ENCODE peak calls at places on chromosomes 13 and 19, in ten cellular contexts. L, K, S, W, Y, M, H, B, E and C are unnamed samples.

GRCh38 chr19:16457195-16457953 is 14.4 kb downstream of the EPS15L1 start:
- DNase-seq in H (peak; percentile 59), K (peak; percentile 36), L (no peak), Y (no peak), E (peak; percentile 42), S (peak; percentile 76), M (peak; percentile 87), B (peak; percentile 54), W (peak; percentile 44), C (peak; percentile 63)

GRCh38 chr13:80988752-80989151 is 647.8 kb upstream of the SPRY2 start:
- DNase-seq in S (no peak), E (no peak), W (no peak), Y (no peak), B (no peak), K (no peak), L (no peak), H (no peak), M (no peak), C (no peak)

GRCh38 chr19:12825259-12826131 is 8.9 kb downstream of the RTBDN start:
- DNase-seq in H (no peak), E (no peak), S (no peak), Y (no peak), B (no peak), L (no peak), M (peak; percentile 88), W (peak; percentile 75), K (peak; percentile 30), C (no peak)

GRCh38 chr13:36875431-36875830 is 44.6 kb downstream of the SMAD9 start:
- DNase-seq in K (no peak), L (no peak), E (no peak), S (no peak), B (no peak), M (no peak), Y (no peak), W (no peak), H (no peak), C (no peak)

GRCh38 chr13:73880365-73880764 is 253.8 kb downstream of the KLF12 start:
- DNase-seq in M (no peak), H (no peak), K (no peak), W (no peak), S (no peak), B (no peak), L (no peak), Y (no peak), E (no peak), C (no peak)

GRCh38 chr19:40231544-40232424 is 5.3 kb upstream of the CCNP start:
- DNase-seq in B (no peak), M (no peak), K (no peak), L (no peak), W (no peak), Y (no peak), H (no peak), S (no peak), E (no peak), C (no peak)

GRCh38 chr19:461664-462551 is 1.1 kb upstream of the SHC2 start:
- DNase-seq in B (no peak), K (peak; percentile 78), H (peak; percentile 25), L (no peak), W (no peak), Y (peak; percentile 72), E (peak; percentile 37), S (no peak), M (peak; percentile 77), C (no peak)

GRCh38 chr19:28228854-28229253 is 984.1 kb downstream of the UQCRFS1 start:
- DNase-seq in E (no peak), M (no peak), K (no peak), Y (no peak), H (no peak), L (no peak), S (no peak), W (no peak), B (no peak), C (no peak)

GRCh38 chr19:48487944-48488343 is 18.8 kb downstream of the CYTH2 start:
- DNase-seq in E (no peak), L (peak; percentile 81), B (peak; percentile 92), W (peak; percentile 70), H (peak; percentile 91), M (no peak), Y (peak; percentile 80), K (peak; percentile 88), S (peak; percentile 87), C (peak; percentile 87)

GRCh38 chr13:32781906-32782305 is 195.7 kb downstream of the PDS5B start:
- DNase-seq in H (no peak), S (no peak), K (no peak), E (no peak), M (no peak), Y (no peak), L (no peak), B (no peak), W (no peak), C (no peak)

GRCh38 chr13:33710924-33711323 is 107.0 kb upstream of the RFC3 start:
- DNase-seq in B (no peak), L (no peak), Y (no peak), E (no peak), K (no peak), M (no peak), W (no peak), S (no peak), H (no peak), C (no peak)

GRCh38 chr19:58107778-58108545 is 9.9 kb upstream of the ZSCAN18 start:
- DNase-seq in S (no peak), B (no peak), W (no peak), E (no peak), Y (no peak), K (no peak), H (no peak), L (no peak), M (no peak), C (no peak)

GRCh38 chr19:58108546-58108817 is 10.5 kb upstream of the ZSCAN18 start:
- DNase-seq in K (no peak), Y (no peak), B (no peak), L (no peak), E (no peak), M (no peak), S (no peak), W (no peak), H (no peak), C (no peak)
- H3K9me3 ChIP-seq in K (peaks cover 96% of the 10 kb centered on the region), Y (no peaks in the 10 kb centered on the region), B (peaks cover 58% of the 10 kb centered on the region), L (peaks cover 36% of the 10 kb centered on the region), E (peaks cover 28% of the 10 kb centered on the region), M (peaks cover 24% of the 10 kb centered on the region), S (peaks cover 71% of the 10 kb centered on the region), W (peaks cover 63% of the 10 kb centered on the region), H (peaks cover 78% of the 10 kb centered on the region), C (peaks cover 34% of the 10 kb centered on the region)

GRCh38 chr13:49356224-49356623 is 87.6 kb downstream of the CAB39L start:
- DNase-seq in E (no peak), L (no peak), B (peak; percentile 52), Y (no peak), S (no peak), W (no peak), M (no peak), H (peak; percentile 90), K (no peak), C (peak; percentile 46)
- H3K9me3 ChIP-seq in E (no peaks in the 10 kb centered on the region), L (no peaks in the 10 kb centered on the region), B (no peaks in the 10 kb centered on the region), Y (no peaks in the 10 kb centered on the region), S (peaks cover 4% of the 10 kb centered on the region), W (no peaks in the 10 kb centered on the region), M (no peaks in the 10 kb centered on the region), H (peaks cover 6% of the 10 kb centered on the region), K (no peaks in the 10 kb centered on the region), C (no peaks in the 10 kb centered on the region)

GRCh38 chr19:13902993-13903555 is 2.8 kb downstream of the BRME1 start:
- DNase-seq in L (no peak), B (no peak), E (no peak), W (peak; percentile 45), Y (no peak), K (no peak), M (peak; percentile 59), S (no peak), H (peak; percentile 26), C (no peak)
- H3K9me3 ChIP-seq in L (no peaks in the 10 kb centered on the region), B (no peaks in the 10 kb centered on the region), E (no peaks in the 10 kb centered on the region), W (no peaks in the 10 kb centered on the region), Y (no peaks in the 10 kb centered on the region), K (no peaks in the 10 kb centered on the region), M (no peaks in the 10 kb centered on the region), S (no peaks in the 10 kb centered on the region), H (no peaks in the 10 kb centered on the region), C (no peaks in the 10 kb centered on the region)

GRCh38 chr19:37484406-37485115 is 15.4 kb downstream of the ZNF570 start:
- DNase-seq in B (no peak), H (no peak), Y (no peak), W (no peak), K (no peak), M (no peak), E (no peak), S (no peak), L (no peak), C (no peak)
- H3K9me3 ChIP-seq in B (peaks cover 53% of the 10 kb centered on the region), H (peaks cover 100% of the 10 kb centered on the region), Y (peaks cover 22% of the 10 kb centered on the region), W (peaks cover 79% of the 10 kb centered on the region), K (peaks cover 94% of the 10 kb centered on the region), M (peaks cover 59% of the 10 kb centered on the region), E (peaks cover 92% of the 10 kb centered on the region), S (peaks cover 97% of the 10 kb centered on the region), L (peaks cover 74% of the 10 kb centered on the region), C (peaks cover 31% of the 10 kb centered on the region)

DNA sequence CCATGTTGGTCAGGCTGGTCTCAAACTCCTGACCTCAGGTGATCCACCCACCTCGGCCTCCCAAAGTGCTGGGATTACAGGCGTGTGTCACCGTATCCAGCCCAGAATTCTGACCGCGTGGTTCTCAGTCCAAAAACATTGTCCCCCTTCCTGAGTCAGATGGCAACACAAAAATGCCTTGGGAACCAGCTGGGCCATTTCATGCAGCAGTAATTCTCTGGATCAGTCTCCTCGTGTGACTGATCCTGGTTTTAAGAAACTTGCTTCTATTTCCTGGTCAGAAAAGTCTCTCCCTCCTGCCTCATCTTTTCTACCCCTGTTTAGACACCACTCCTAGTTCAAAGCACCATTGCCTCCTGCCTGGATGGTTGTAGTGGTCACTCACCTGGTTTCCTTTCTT is 60.9 kb upstream of the USP29 start:
- DNase-seq in M (no peak), L (no peak), H (no peak), S (no peak), B (no peak), K (no peak), Y (no peak), W (no peak), E (no peak), C (no peak)
- H3K9me3 ChIP-seq in M (no peaks in the 10 kb centered on the region), L (no peaks in the 10 kb centered on the region), H (peaks cover 8% of the 10 kb centered on the region), S (peaks cover 3% of the 10 kb centered on the region), B (peaks cover 19% of the 10 kb centered on the region), K (peaks cover 15% of the 10 kb centered on the region), Y (no peaks in the 10 kb centered on the region), W (no peaks in the 10 kb centered on the region), E (no peaks in the 10 kb centered on the region), C (no peaks in the 10 kb centered on the region)

GRCh38 chr19:36564391-36564790 is 8.7 kb downstream of the ZNF529 start:
- DNase-seq in B (no peak), M (no peak), Y (no peak), E (no peak), S (no peak), W (no peak), K (no peak), L (no peak), H (no peak), C (no peak)
- H3K9me3 ChIP-seq in B (peaks cover 40% of the 10 kb centered on the region), M (peaks cover 7% of the 10 kb centered on the region), Y (peaks cover 6% of the 10 kb centered on the region), E (peaks cover 79% of the 10 kb centered on the region), S (peaks cover 93% of the 10 kb centered on the region), W (peaks cover 32% of the 10 kb centered on the region), K (peaks cover 78% of the 10 kb centered on the region), L (peaks cover 47% of the 10 kb centered on the region), H (peaks cover 79% of the 10 kb centered on the region), C (peaks cover 18% of the 10 kb centered on the region)

DNA sequence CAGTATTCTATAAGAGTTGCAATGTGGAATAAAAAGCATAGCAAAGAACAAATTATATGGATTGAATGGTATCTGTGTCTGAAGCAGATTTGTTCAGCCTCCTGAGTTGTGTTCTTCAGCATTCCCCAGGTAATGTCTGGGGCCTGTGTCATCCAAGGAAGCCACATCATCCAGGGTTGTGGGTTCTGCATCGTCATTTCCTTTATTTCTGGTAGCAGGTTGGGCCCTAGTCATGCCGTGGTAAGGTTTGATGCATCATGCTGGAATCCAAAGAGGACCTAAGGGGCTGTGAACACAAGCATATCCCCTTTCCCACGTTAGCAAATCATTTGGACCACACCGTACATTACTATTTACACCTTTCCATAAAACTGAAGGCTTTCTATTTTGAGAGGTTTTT is 131.0 kb upstream of the ZNF91 start:
- DNase-seq in E (no peak), K (no peak), M (no peak), Y (no peak), H (no peak), S (no peak), L (no peak), B (peak; percentile 88), W (no peak), C (no peak)
- H3K9me3 ChIP-seq in E (no peaks in the 10 kb centered on the region), K (peaks cover 8% of the 10 kb centered on the region), M (no peaks in the 10 kb centered on the region), Y (no peaks in the 10 kb centered on the region), H (peaks cover 3% of the 10 kb centered on the region), S (no peaks in the 10 kb centered on the region), L (no peaks in the 10 kb centered on the region), B (peaks cover 9% of the 10 kb centered on the region), W (peaks cover 57% of the 10 kb centered on the region), C (peaks cover 8% of the 10 kb centered on the region)